ENCODE peak calls at places on chromosomes 3 and 15, in four cellular contexts. H is body of pancreas, D is Right ventricle myocardium superior, W is aorta. K is an unnamed sample.

GRCh38 chr15:29424118-29424517 is 154.5 kb upstream of the NSMCE3 start:
- DNase-seq in H (no peak), W (no peak), D (no peak), K (no peak)

GRCh38 chr3:39250116-39250747 is 29.6 kb downstream of the CX3CR1 start:
- DNase-seq in W (no peak), D (no peak), H (peak; percentile 31), K (no peak)

GRCh38 chr3:132034486-132035464 is at the start of gene CPNE4:
- DNase-seq in H (peak; percentile 82), D (peak; percentile 83), W (peak; percentile 89), K (peak; percentile 51)

GRCh38 chr15:101024709-101025108 is 105.6 kb downstream of the LRRK1 start:
- DNase-seq in W (peak; percentile 44), H (no peak), D (peak; percentile 35), K (no peak)

GRCh38 chr3:124592658-124593441 is 137.4 kb upstream of the UMPS start:
- DNase-seq in W (no peak), D (no peak), H (peak; percentile 95), K (no peak)

GRCh38 chr3:152155654-152156053 is 113.1 kb upstream of the MBNL1 start:
- DNase-seq in D (no peak), H (no peak), W (no peak), K (no peak)

GRCh38 chr3:156820687-156821070 is 5.5 kb upstream of the LEKR1 start:
- DNase-seq in W (no peak), H (no peak), D (no peak), K (no peak)

GRCh38 chr3:101803152-101803782 is 24.3 kb downstream of the NXPE3 start:
- DNase-seq in H (peak; percentile 76), D (no peak), W (no peak), K (peak; percentile 79)

GRCh38 chr3:161552984-161553383 is 56.4 kb downstream of the OTOL1 start:
- DNase-seq in D (no peak), H (no peak), W (no peak), K (no peak)

GRCh38 chr15:88649286-88649733 is 10.5 kb downstream of the ISG20 start:
- DNase-seq in W (no peak), H (peak; percentile 32), D (peak; percentile 56), K (peak; percentile 99)

GRCh38 chr3:128226794-128227399 is 73.6 kb downstream of the EEFSEC start:
- DNase-seq in W (no peak), D (no peak), H (peak; percentile 26), K (peak; percentile 7)

K was measured in IMR-90.